ENCODE peak calls at places on chromosomes 4 and X, in eight cellular contexts. J is gastrocnemius medialis, P is neural progenitor cell, F is HFF-Myc, X is BJ, S is choroid plexus epithelial cell, O is foreskin fibroblast, A is AG04449. C is an unnamed sample.
A peak's percentile ranks its signal among the peaks of the same experiment; 100 is the strongest.

GRCh38 chrX:153922932-153923857 is 2.9 kb downstream of the ARHGAP4 start:
- DNase-seq in J (peak; percentile 74), P (peak; percentile 41), F (no peak), X (no peak), S (peak; percentile 70), O (peak; percentile 37), A (no peak), C (peak; percentile 66)

GRCh38 chr4:87502580-87503238 is 26.5 kb downstream of the SPARCL1 start:
- DNase-seq in J (no peak), P (no peak), F (no peak), X (peak; percentile 24), S (peak; percentile 51), O (peak; percentile 28), A (no peak), C (peak; percentile 54)

GRCh38 chr4:40462326-40462725 is 127.2 kb downstream of the CHRNA9 start:
- DNase-seq in J (no peak), P (no peak), F (no peak), X (no peak), S (no peak), O (no peak), A (no peak), C (no peak)

GRCh38 chrX:149630681-149631292 is 805 bp downstream of the TMEM185A start:
- DNase-seq in J (peak; percentile 23), P (no peak), F (no peak), X (no peak), S (peak; percentile 71), O (peak; percentile 33), A (no peak), C (peak; percentile 47)

GRCh38 chrX:10015711-10016515 is 48.8 kb downstream of the CLDN34 start:
- DNase-seq in J (peak; percentile 20), P (peak; percentile 65), F (no peak), X (no peak), S (no peak), O (no peak), A (no peak), C (no peak)

GRCh38 chr4:72314869-72315268 is 254.2 kb downstream of the ADAMTS3 start:
- DNase-seq in J (no peak), P (no peak), F (peak; percentile 43), X (no peak), S (peak; percentile 86), O (peak; percentile 83), A (peak; percentile 41), C (peak; percentile 89)

GRCh38 chr4:182904271-182904761 is 12.9 kb downstream of the DCTD start:
- DNase-seq in J (no peak), P (no peak), F (no peak), X (no peak), S (no peak), O (no peak), A (no peak), C (no peak)

GRCh38 chrX:125289920-125290319 is 29.8 kb upstream of the TEX13C start:
- DNase-seq in J (no peak), P (no peak), F (no peak), X (no peak), S (no peak), O (no peak), A (no peak), C (no peak)

GRCh38 chrX:29948653-29949052 is 266.7 kb upstream of the MAGEB2 start:
- DNase-seq in J (no peak), P (no peak), F (no peak), X (no peak), S (peak; percentile 74), O (no peak), A (no peak), C (peak; percentile 13)

GRCh38 chr4:132227349-132228165 is 921.5 kb upstream of the PCDH10 start:
- DNase-seq in J (peak; percentile 9), P (peak; percentile 88), F (no peak), X (no peak), S (peak; percentile 56), O (peak; percentile 2), A (no peak), C (peak; percentile 25)

GRCh38 chrX:118497180-118497814 is 1.7 kb downstream of the DOCK11 start:
- DNase-seq in J (no peak), P (no peak), F (no peak), X (no peak), S (no peak), O (no peak), A (no peak), C (no peak)

GRCh38 chrX:118498755-118499154 is 3.1 kb downstream of the DOCK11 start:
- DNase-seq in J (no peak), P (no peak), F (no peak), X (no peak), S (no peak), O (no peak), A (no peak), C (no peak)

GRCh38 chrX:118496763-118497079 is 1.1 kb downstream of the DOCK11 start:
- DNase-seq in J (no peak), P (peak; percentile 21), F (no peak), X (no peak), S (no peak), O (no peak), A (no peak), C (no peak)

GRCh38 chrX:118499295-118499694 is 3.7 kb downstream of the DOCK11 start:
- DNase-seq in J (no peak), P (peak; percentile 44), F (no peak), X (no peak), S (no peak), O (no peak), A (no peak), C (no peak)

DNA sequence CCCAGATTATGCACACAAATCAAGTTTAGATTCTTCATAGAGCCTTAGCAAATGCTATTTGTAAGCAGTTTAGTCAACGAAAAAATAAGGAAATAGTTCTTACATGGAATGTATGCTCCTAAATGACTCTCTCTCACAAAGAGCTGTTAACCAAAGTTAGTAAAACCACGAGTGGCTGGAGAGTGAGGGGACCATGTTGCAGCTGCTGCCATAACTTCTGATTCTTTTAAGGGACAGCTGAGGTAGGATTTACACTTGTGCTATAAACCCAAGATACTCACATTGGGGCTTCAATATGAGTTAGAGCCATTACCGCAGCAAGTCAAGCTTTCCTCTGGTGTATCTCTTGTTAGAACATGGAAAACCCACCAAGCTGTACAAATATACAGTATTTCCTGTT is 2.7 kb downstream of the DOCK11 start:
- DNase-seq in J (no peak), P (no peak), F (no peak), X (no peak), S (no peak), O (no peak), A (no peak), C (no peak)
- H3K4me3 ChIP-seq in J (no peak overlapping the region), P (no peak overlapping the region), F (no peak overlapping the region), X (no peak overlapping the region), S (no peak overlapping the region), O (no peak overlapping the region), A (no peak overlapping the region), C (no peak overlapping the region)

DNA sequence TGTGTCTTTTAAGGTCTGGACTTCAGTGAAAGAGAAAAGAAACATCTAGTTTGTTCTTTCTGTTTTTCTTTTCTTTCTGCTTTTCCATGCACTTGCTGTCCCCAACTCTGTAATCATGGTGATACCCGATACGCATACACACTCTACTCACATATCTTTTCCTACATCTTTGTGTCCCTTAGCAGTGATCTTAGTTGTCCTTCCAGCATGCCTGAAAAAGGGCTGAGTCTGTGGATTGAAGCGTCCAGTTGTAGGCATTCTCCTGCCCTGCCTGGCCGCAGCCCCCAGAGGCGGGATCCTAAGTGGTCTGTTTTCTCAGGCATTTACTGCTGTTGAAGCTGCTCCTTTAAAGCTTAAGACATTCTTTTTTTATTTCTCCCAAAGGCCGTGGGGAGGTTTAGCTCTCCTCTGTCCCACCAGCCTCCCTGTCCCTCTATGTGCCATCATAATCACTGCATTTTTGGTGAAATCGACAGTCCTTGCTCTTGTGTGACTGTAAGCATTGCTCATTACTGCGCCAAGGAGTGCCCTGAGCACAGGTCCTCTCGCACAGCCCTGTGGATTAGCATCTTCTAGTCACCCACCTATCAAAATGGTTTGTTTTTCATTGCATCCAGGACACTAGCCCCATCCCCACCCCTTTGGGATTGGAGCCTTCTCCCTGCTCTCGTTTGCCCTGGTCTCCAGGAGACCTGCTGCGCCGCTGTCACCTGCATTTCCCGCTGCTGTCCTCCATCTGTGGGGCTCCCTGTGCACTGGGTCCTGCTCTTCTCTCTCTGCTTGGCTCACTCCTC is 4.4 kb downstream of the RGS12 start:
- DNase-seq in J (peak; percentile 6), P (no peak), F (no peak), X (no peak), S (no peak), O (no peak), A (no peak), C (no peak)
- TF ChIP-seq CTCF in J (no peak), P (no peak), F (no peak), X (no peak), S (no peak), O (no peak), A (no peak), C (no peak)

DNA sequence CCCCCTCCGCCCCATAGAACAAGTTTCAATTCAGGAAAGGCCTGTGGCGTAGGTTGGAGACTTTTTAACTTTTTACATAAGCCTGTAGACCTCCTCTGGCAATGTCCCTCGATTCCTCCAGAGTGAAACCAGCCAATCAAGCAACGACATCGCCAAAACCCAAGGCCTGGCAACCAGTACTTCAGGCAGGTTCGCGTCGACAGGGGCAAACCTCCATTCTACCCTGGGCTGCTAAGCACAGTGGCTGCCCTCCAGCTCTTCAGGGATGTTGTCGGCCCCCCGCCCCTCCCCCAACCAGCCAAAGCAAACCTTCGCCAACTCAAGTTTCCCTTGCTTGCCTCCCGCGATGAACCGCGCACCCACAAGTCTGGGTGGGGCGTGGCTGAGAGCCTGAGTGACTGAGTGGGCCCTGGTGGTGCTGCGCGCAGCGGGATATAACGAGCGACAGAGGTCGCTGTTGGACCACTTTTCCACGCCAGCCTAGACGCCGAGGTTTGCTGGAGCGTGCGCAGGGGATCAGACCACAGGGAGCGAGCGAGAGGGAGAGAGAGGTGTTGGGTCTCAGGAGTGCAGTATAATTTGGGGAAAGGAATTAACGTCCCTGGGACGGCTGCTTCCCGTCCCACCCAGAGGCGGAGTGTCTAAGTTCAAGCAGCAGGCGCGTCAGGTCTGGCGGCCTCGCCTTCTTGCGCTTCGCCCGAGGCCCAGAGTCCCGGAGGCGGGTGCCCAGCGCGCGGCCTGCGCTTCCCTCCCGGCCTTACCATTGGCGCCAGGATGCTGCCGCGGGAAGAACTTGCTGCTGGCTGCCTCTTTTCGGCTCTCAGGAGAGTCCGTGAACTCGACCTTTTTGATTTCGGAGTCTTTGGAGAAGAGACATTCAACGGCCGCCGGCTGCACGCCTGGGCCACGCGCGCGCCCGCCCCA is 9.0 kb upstream of the PITX2 start:
- DNase-seq in J (peak; percentile 47), P (peak; percentile 94), F (peak; percentile 78), X (peak; percentile 16), S (peak; percentile 72), O (peak; percentile 86), A (peak; percentile 46), C (peak; percentile 90)
- H3K4me3 ChIP-seq in J (peak overlapping the region; percentile 36), P (peak overlapping the region; percentile 57), F (peak overlapping the region; percentile 35), X (peak overlapping the region; percentile 39), S (peak overlapping the region; percentile 11), O (peak overlapping the region; percentile 28), A (peak overlapping the region; percentile 42), C (peak overlapping the region; percentile 40)

GRCh38 chrX:135923353-135923752 is 29.8 kb downstream of the SAGE1 start:
- DNase-seq in J (no peak), P (peak; percentile 3), F (no peak), X (no peak), S (peak; percentile 2), O (no peak), A (no peak), C (no peak)
- TF ChIP-seq CTCF in J (no peak), P (peak; percentile 39), F (peak; percentile 6), X (no peak), S (peak; percentile 37), O (no peak), A (no peak), C (peak; percentile 14)